ENCODE peak calls at places on chromosomes 11 and 22, in nine cellular contexts. One of them, this sample, is unnamed.
A peak's percentile ranks its signal among the peaks of the same experiment; 100 is the strongest.

GRCh38 chr11:117000039-117000740 is 98.0 kb downstream of the SIK3 start:
- DNase-seq in Caki2: no peak
- DNase-seq in activated naive CD4-positive, alpha-beta T cell treated with Interleukin-2 at 50 U/mL for 16 hours: no peak
- DNase-seq in kidney: no peak
- DNase-seq in NCI-H2081: no peak
- DNase-seq in ELF-1: no peak
- DNase-seq in stimulated activated CD4-positive, alpha-beta T cell treated with anti-CD3 and anti-CD28 coated beads, Interleukin-12 subunit alpha, Interleukin-12 subunit beta, amount 100 ng/mL, for 48 hours: no peak
- DNase-seq in dermis blood vessel endothelial cell: no peak
- DNase-seq in non-pigmented ciliary epithelial cell: no peak
- DNase-seq in this sample: no peak

GRCh38 chr11:118749429-118749828 is 41.5 kb downstream of the DDX6 start:
- DNase-seq in Caki2: no peak
- DNase-seq in activated naive CD4-positive, alpha-beta T cell treated with Interleukin-2 at 50 U/mL for 16 hours: no peak
- DNase-seq in kidney: no peak
- DNase-seq in NCI-H2081: no peak
- DNase-seq in ELF-1: no peak
- DNase-seq in stimulated activated CD4-positive, alpha-beta T cell treated with anti-CD3 and anti-CD28 coated beads, Interleukin-12 subunit alpha, Interleukin-12 subunit beta, amount 100 ng/mL, for 48 hours: no peak
- DNase-seq in dermis blood vessel endothelial cell: no peak
- DNase-seq in non-pigmented ciliary epithelial cell: no peak
- DNase-seq in this sample: no peak

GRCh38 chr11:65576867-65577755 is 1.3 kb downstream of the EHBP1L1 start:
- DNase-seq in Caki2: peak; percentile 71
- DNase-seq in activated naive CD4-positive, alpha-beta T cell treated with Interleukin-2 at 50 U/mL for 16 hours: peak; percentile 45
- DNase-seq in kidney: peak; percentile 93
- DNase-seq in NCI-H2081: no peak
- DNase-seq in ELF-1: no peak
- DNase-seq in stimulated activated CD4-positive, alpha-beta T cell treated with anti-CD3 and anti-CD28 coated beads, Interleukin-12 subunit alpha, Interleukin-12 subunit beta, amount 100 ng/mL, for 48 hours: no peak
- DNase-seq in dermis blood vessel endothelial cell: peak; percentile 64
- DNase-seq in non-pigmented ciliary epithelial cell: no peak
- DNase-seq in this sample: peak; percentile 61

GRCh38 chr11:13924801-13925327 is 37.7 kb upstream of the SPON1 start:
- DNase-seq in Caki2: no peak
- DNase-seq in activated naive CD4-positive, alpha-beta T cell treated with Interleukin-2 at 50 U/mL for 16 hours: no peak
- DNase-seq in kidney: no peak
- DNase-seq in NCI-H2081: no peak
- DNase-seq in ELF-1: no peak
- DNase-seq in stimulated activated CD4-positive, alpha-beta T cell treated with anti-CD3 and anti-CD28 coated beads, Interleukin-12 subunit alpha, Interleukin-12 subunit beta, amount 100 ng/mL, for 48 hours: no peak
- DNase-seq in dermis blood vessel endothelial cell: no peak
- DNase-seq in non-pigmented ciliary epithelial cell: no peak
- DNase-seq in this sample: no peak

GRCh38 chr22:38167988-38168407 is 13.6 kb downstream of the PLA2G6 start:
- DNase-seq in Caki2: no peak
- DNase-seq in activated naive CD4-positive, alpha-beta T cell treated with Interleukin-2 at 50 U/mL for 16 hours: no peak
- DNase-seq in kidney: peak; percentile 37
- DNase-seq in NCI-H2081: no peak
- DNase-seq in ELF-1: no peak
- DNase-seq in stimulated activated CD4-positive, alpha-beta T cell treated with anti-CD3 and anti-CD28 coated beads, Interleukin-12 subunit alpha, Interleukin-12 subunit beta, amount 100 ng/mL, for 48 hours: no peak
- DNase-seq in dermis blood vessel endothelial cell: no peak
- DNase-seq in non-pigmented ciliary epithelial cell: no peak
- DNase-seq in this sample: no peak

GRCh38 chr11:44310198-44310455 is 188 bp upstream of the ALX4 start:
- DNase-seq in Caki2: no peak
- DNase-seq in activated naive CD4-positive, alpha-beta T cell treated with Interleukin-2 at 50 U/mL for 16 hours: no peak
- DNase-seq in kidney: no peak
- DNase-seq in NCI-H2081: no peak
- DNase-seq in ELF-1: no peak
- DNase-seq in stimulated activated CD4-positive, alpha-beta T cell treated with anti-CD3 and anti-CD28 coated beads, Interleukin-12 subunit alpha, Interleukin-12 subunit beta, amount 100 ng/mL, for 48 hours: no peak
- DNase-seq in dermis blood vessel endothelial cell: no peak
- DNase-seq in non-pigmented ciliary epithelial cell: no peak
- DNase-seq in this sample: no peak

GRCh38 chr11:10550988-10551657 is 10.1 kb upstream of the RNF141 start:
- DNase-seq in Caki2: no peak
- DNase-seq in activated naive CD4-positive, alpha-beta T cell treated with Interleukin-2 at 50 U/mL for 16 hours: no peak
- DNase-seq in kidney: no peak
- DNase-seq in NCI-H2081: no peak
- DNase-seq in ELF-1: no peak
- DNase-seq in stimulated activated CD4-positive, alpha-beta T cell treated with anti-CD3 and anti-CD28 coated beads, Interleukin-12 subunit alpha, Interleukin-12 subunit beta, amount 100 ng/mL, for 48 hours: no peak
- DNase-seq in dermis blood vessel endothelial cell: no peak
- DNase-seq in non-pigmented ciliary epithelial cell: no peak
- DNase-seq in this sample: no peak

GRCh38 chr11:35304900-35305299 is 114.5 kb downstream of the SLC1A2 start:
- DNase-seq in Caki2: no peak
- DNase-seq in activated naive CD4-positive, alpha-beta T cell treated with Interleukin-2 at 50 U/mL for 16 hours: no peak
- DNase-seq in kidney: no peak
- DNase-seq in NCI-H2081: no peak
- DNase-seq in ELF-1: no peak
- DNase-seq in stimulated activated CD4-positive, alpha-beta T cell treated with anti-CD3 and anti-CD28 coated beads, Interleukin-12 subunit alpha, Interleukin-12 subunit beta, amount 100 ng/mL, for 48 hours: no peak
- DNase-seq in dermis blood vessel endothelial cell: no peak
- DNase-seq in non-pigmented ciliary epithelial cell: no peak
- DNase-seq in this sample: no peak

This sample was measured in dermis microvascular lymphatic vessel endothelial cell.